ENCODE peak calls at places on chromosomes 4 and X, in six cellular contexts. B is HCT116, P is A549, X is Panc1, C is HL-60, S is HepG2. N is an unnamed sample.

GRCh38 chr4:118585015-118585414 is 100.2 kb upstream of the METTL14 start:
- DNase-seq in B (no peak), P (no peak), X (no peak), S (no peak), C (no peak), N (no peak)

GRCh38 chr4:142274137-142274536 is 572.0 kb downstream of the INPP4B start:
- DNase-seq in X (no peak), P (no peak), B (no peak), C (no peak), S (no peak), N (no peak)

GRCh38 chr4:79042079-79042674 is 102.9 kb upstream of the PAQR3 start:
- DNase-seq in B (peak; percentile 13), C (no peak), S (peak; percentile 3), X (no peak), P (no peak), N (peak; percentile 45)

GRCh38 chr4:176789955-176790354 is 2.8 kb downstream of the VEGFC start:
- DNase-seq in S (peak; percentile 31), P (no peak), B (peak; percentile 23), X (no peak), C (peak; percentile 10), N (peak; percentile 54)

GRCh38 chr4:89275587-89275986 is 32.0 kb downstream of the GPRIN3 start:
- DNase-seq in S (no peak), C (no peak), X (peak; percentile 10), B (no peak), P (peak; percentile 46), N (no peak)

GRCh38 chr4:26061248-26061986 is 147.4 kb downstream of the SMIM20 start:
- DNase-seq in P (peak; percentile 15), B (peak; percentile 63), C (peak; percentile 59), S (peak; percentile 6), X (peak; percentile 28), N (peak; percentile 85)

GRCh38 chr4:137124278-137124932 is 407.9 kb downstream of the PCDH18 start:
- DNase-seq in S (peak; percentile 17), X (peak; percentile 10), B (peak; percentile 53), P (peak; percentile 7), C (no peak), N (peak; percentile 65)

GRCh38 chr4:184653650-184654049 is 4.1 kb downstream of the PRIMPOL start:
- DNase-seq in X (no peak), B (no peak), C (no peak), P (no peak), S (no peak), N (peak; percentile 45)

DNA sequence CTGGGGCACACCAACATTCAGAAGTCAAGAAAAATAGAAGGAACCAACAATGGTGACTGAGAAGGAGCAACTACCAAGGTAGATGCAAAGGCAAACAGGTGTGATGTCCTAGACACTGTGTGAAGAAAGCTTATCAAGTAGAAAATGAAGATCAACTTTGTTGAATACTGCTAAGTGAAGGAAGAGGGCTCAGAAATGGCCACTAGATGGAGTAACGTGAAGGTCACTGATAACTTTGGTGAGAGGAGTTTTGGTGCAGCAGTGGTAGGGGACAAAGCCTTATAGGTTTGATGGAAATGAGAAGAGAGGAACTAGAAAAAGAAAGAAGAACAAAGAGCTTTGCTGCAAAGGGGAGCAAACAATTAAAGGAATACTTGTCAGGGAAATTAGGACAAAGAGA is 23.5 kb downstream of the OTC start:
- DNase-seq in B (peak; percentile 0), X (peak; percentile 7), S (no peak), P (peak; percentile 4), C (no peak), N (peak; percentile 60)
- TF ChIP-seq REST in B (no peak), X (no peak), S (no peak), P (no peak), C (no peak), N (no peak)

GRCh38 chrX:105975382-105975781 is 63.1 kb downstream of the SERPINA7 start:
- DNase-seq in X (no peak), C (no peak), S (peak; percentile 33), B (peak; percentile 12), P (no peak), N (peak; percentile 23)
- TF ChIP-seq REST in X (no peak), C (no peak), S (no peak), B (no peak), P (no peak), N (no peak)

DNA sequence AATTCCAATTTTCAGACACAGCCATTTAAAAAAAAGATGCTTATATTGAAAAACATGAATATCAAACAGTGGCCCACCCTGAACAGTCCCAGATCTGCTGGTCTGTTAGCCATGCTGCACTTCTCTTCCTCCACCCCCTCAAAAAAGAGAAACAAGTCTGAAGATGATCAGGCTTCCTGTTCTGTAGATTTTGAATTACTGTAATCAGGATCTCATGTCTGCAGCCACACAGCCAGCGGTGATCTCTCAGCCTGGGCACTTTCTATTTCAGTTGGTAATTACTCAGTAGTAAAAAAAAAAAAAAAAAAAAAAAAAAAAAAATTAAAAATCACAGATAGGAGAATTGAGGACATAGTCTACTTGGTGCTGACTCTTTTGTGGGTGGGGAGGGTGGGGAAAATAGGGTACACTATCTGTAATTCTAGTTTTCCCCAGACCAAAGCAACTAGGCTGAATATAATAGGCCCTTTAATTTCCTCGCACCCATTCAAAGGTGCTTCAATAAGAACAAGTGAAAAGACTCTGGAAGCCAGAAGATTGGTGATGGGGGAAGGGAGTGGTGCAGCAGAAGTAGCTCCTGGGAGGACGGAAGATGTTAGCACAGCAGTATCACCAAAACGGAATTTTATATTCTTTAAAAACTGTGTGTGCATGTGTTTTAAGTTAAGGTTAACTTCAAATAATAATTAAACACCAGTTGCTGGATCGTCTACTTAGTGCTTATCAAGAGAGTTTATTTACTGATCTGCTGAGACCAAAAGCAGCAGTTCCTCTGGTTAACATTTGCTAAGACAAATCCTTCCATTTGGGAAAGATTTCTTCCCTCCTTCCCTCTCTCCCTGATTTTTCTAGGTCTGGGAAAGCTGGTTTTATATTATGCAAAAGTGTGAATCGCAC is 47.1 kb downstream of the SPRY1 start:
- DNase-seq in B (no peak), X (no peak), P (no peak), S (no peak), C (no peak), N (peak; percentile 32)
- TF ChIP-seq REST in B (no peak), X (no peak), P (no peak), S (no peak), C (no peak), N (no peak)

GRCh38 chr4:173794662-173795061 is 264.6 kb upstream of the HAND2 start:
- DNase-seq in X (no peak), P (no peak), S (no peak), C (no peak), B (no peak), N (no peak)

GRCh38 chr4:173797296-173797695 is 267.3 kb upstream of the HAND2 start:
- DNase-seq in C (no peak), P (no peak), S (no peak), X (no peak), B (no peak), N (no peak)

DNA sequence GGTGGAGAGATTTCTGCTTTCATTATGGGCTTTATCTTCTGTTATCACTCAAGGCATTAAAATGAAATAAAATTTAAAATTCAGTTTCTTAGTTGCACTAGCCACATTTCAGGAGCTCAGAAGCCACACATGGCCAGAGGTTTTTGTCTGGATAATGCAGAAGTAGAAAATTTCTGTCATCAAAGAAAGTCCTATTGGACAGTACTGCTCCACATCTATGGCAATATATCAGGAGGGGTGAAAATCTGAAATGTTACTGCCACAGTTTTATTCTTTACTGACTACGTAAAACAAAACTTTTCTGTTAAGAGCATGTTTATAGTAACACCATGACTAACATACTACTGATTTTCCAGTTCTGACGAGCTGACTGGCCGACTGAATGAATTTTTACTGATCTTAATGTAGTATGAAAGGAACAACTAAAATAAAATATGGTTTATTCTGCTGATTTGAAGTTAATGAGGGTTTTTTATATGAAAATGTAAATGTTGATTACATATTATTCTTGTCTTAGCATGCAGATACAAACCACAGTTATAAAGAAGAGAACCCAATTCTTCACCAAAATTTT is 264.0 kb upstream of the HAND2 start:
- DNase-seq in B (no peak), P (no peak), C (no peak), X (no peak), S (no peak), N (no peak)
- TF ChIP-seq REST in B (no peak), P (no peak), C (no peak), X (no peak), S (no peak), N (no peak)

GRCh38 chr4:3285558-3286334 is 7.1 kb upstream of the RGS12 start:
- DNase-seq in C (peak; percentile 66), X (no peak), B (no peak), P (no peak), S (peak; percentile 56), N (no peak)
- TF ChIP-seq REST in C (no peak), X (no peak), B (no peak), P (no peak), S (no peak), N (no peak)

N was measured in GM23338.